ENCODE peak calls at places on chromosomes 16 and 17, in seven cellular contexts. One of them, this sample, is unnamed.

GRCh38 chr17:44219636-44220210 is at the start of gene UBTF:
- DNase-seq in stimulated activated naive CD4-positive, alpha-beta T cell: peak; percentile 88
- DNase-seq in NCI-H1417 treated with DMSO at 0.1 percent for 48 hours: peak; percentile 37
- DNase-seq in CMK: no peak
- DNase-seq in iris pigment epithelial cell: peak; percentile 57
- DNase-seq in NCI-H446 treated with DMSO at 0.1 percent for 48 hours: peak; percentile 38
- DNase-seq in nephron progenitor cell: peak; percentile 75
- DNase-seq in this sample: peak; percentile 63

GRCh38 chr16:73339821-73340220 is 291.9 kb upstream of the ZFHX3 start:
- DNase-seq in iris pigment epithelial cell: no peak
- DNase-seq in NCI-H446 treated with DMSO at 0.1 percent for 48 hours: no peak
- DNase-seq in nephron progenitor cell: no peak
- DNase-seq in CMK: no peak
- DNase-seq in NCI-H1417 treated with DMSO at 0.1 percent for 48 hours: no peak
- DNase-seq in stimulated activated naive CD4-positive, alpha-beta T cell: no peak
- DNase-seq in this sample: no peak

GRCh38 chr17:57407287-57408063 is 151.2 kb downstream of the MSI2 start:
- DNase-seq in NCI-H1417 treated with DMSO at 0.1 percent for 48 hours: no peak
- DNase-seq in iris pigment epithelial cell: no peak
- DNase-seq in stimulated activated naive CD4-positive, alpha-beta T cell: no peak
- DNase-seq in CMK: no peak
- DNase-seq in NCI-H446 treated with DMSO at 0.1 percent for 48 hours: no peak
- DNase-seq in nephron progenitor cell: peak; percentile 46
- DNase-seq in this sample: no peak

GRCh38 chr16:63363738-63364137 is 1327.5 kb upstream of the CDH8 start:
- DNase-seq in CMK: no peak
- DNase-seq in iris pigment epithelial cell: no peak
- DNase-seq in nephron progenitor cell: no peak
- DNase-seq in stimulated activated naive CD4-positive, alpha-beta T cell: no peak
- DNase-seq in NCI-H446 treated with DMSO at 0.1 percent for 48 hours: no peak
- DNase-seq in NCI-H1417 treated with DMSO at 0.1 percent for 48 hours: no peak
- DNase-seq in this sample: no peak

GRCh38 chr17:29931253-29931932 is 1.4 kb upstream of the SSH2 start:
- DNase-seq in NCI-H1417 treated with DMSO at 0.1 percent for 48 hours: peak; percentile 77
- DNase-seq in stimulated activated naive CD4-positive, alpha-beta T cell: peak; percentile 86
- DNase-seq in nephron progenitor cell: peak; percentile 57
- DNase-seq in iris pigment epithelial cell: peak; percentile 75
- DNase-seq in NCI-H446 treated with DMSO at 0.1 percent for 48 hours: peak; percentile 78
- DNase-seq in CMK: peak; percentile 60
- DNase-seq in this sample: peak; percentile 80

GRCh38 chr16:79171504-79172240 is 428.9 kb downstream of the MAF start:
- DNase-seq in NCI-H446 treated with DMSO at 0.1 percent for 48 hours: no peak
- DNase-seq in iris pigment epithelial cell: no peak
- DNase-seq in CMK: no peak
- DNase-seq in stimulated activated naive CD4-positive, alpha-beta T cell: no peak
- DNase-seq in NCI-H1417 treated with DMSO at 0.1 percent for 48 hours: peak; percentile 46
- DNase-seq in nephron progenitor cell: no peak
- DNase-seq in this sample: no peak

GRCh38 chr17:3529817-3530741 is 27.5 kb downstream of the TRPV3 start:
- DNase-seq in iris pigment epithelial cell: peak; percentile 43
- DNase-seq in stimulated activated naive CD4-positive, alpha-beta T cell: no peak
- DNase-seq in NCI-H1417 treated with DMSO at 0.1 percent for 48 hours: no peak
- DNase-seq in NCI-H446 treated with DMSO at 0.1 percent for 48 hours: no peak
- DNase-seq in CMK: no peak
- DNase-seq in nephron progenitor cell: no peak
- DNase-seq in this sample: peak; percentile 76

GRCh38 chr16:12833939-12834338 is 30.3 kb upstream of the CPPED1 start:
- DNase-seq in nephron progenitor cell: peak; percentile 6
- DNase-seq in NCI-H1417 treated with DMSO at 0.1 percent for 48 hours: no peak
- DNase-seq in CMK: no peak
- DNase-seq in stimulated activated naive CD4-positive, alpha-beta T cell: no peak
- DNase-seq in iris pigment epithelial cell: peak; percentile 11
- DNase-seq in NCI-H446 treated with DMSO at 0.1 percent for 48 hours: no peak
- DNase-seq in this sample: no peak

GRCh38 chr17:67312265-67312664 is 54.1 kb downstream of the PSMD12 start:
- DNase-seq in iris pigment epithelial cell: no peak
- DNase-seq in nephron progenitor cell: no peak
- DNase-seq in CMK: no peak
- DNase-seq in NCI-H1417 treated with DMSO at 0.1 percent for 48 hours: no peak
- DNase-seq in stimulated activated naive CD4-positive, alpha-beta T cell: no peak
- DNase-seq in NCI-H446 treated with DMSO at 0.1 percent for 48 hours: no peak
- DNase-seq in this sample: no peak

GRCh38 chr16:19095699-19096098 is 18.1 kb upstream of the ITPRIPL2 start:
- DNase-seq in CMK: no peak
- DNase-seq in stimulated activated naive CD4-positive, alpha-beta T cell: no peak
- DNase-seq in nephron progenitor cell: no peak
- DNase-seq in iris pigment epithelial cell: no peak
- DNase-seq in NCI-H1417 treated with DMSO at 0.1 percent for 48 hours: no peak
- DNase-seq in NCI-H446 treated with DMSO at 0.1 percent for 48 hours: no peak
- DNase-seq in this sample: no peak

GRCh38 chr17:58219789-58220183 is 731 bp upstream of the MKS1 start:
- DNase-seq in stimulated activated naive CD4-positive, alpha-beta T cell: no peak
- DNase-seq in NCI-H446 treated with DMSO at 0.1 percent for 48 hours: no peak
- DNase-seq in NCI-H1417 treated with DMSO at 0.1 percent for 48 hours: no peak
- DNase-seq in iris pigment epithelial cell: no peak
- DNase-seq in CMK: no peak
- DNase-seq in nephron progenitor cell: no peak
- DNase-seq in this sample: no peak

GRCh38 chr17:35423761-35424160 is 8.5 kb downstream of the SLFN12 start:
- DNase-seq in iris pigment epithelial cell: peak; percentile 30
- DNase-seq in stimulated activated naive CD4-positive, alpha-beta T cell: no peak
- DNase-seq in nephron progenitor cell: no peak
- DNase-seq in CMK: no peak
- DNase-seq in NCI-H1417 treated with DMSO at 0.1 percent for 48 hours: no peak
- DNase-seq in NCI-H446 treated with DMSO at 0.1 percent for 48 hours: no peak
- DNase-seq in this sample: peak; percentile 47

GRCh38 chr17:78709119-78709681 is 72.9 kb downstream of the CYTH1 start:
- DNase-seq in NCI-H446 treated with DMSO at 0.1 percent for 48 hours: no peak
- DNase-seq in nephron progenitor cell: no peak
- DNase-seq in iris pigment epithelial cell: no peak
- DNase-seq in NCI-H1417 treated with DMSO at 0.1 percent for 48 hours: no peak
- DNase-seq in CMK: no peak
- DNase-seq in stimulated activated naive CD4-positive, alpha-beta T cell: no peak
- DNase-seq in this sample: no peak

GRCh38 chr17:75610103-75610984 is 22.7 kb downstream of the MYO15B start:
- DNase-seq in iris pigment epithelial cell: no peak
- DNase-seq in CMK: no peak
- DNase-seq in NCI-H1417 treated with DMSO at 0.1 percent for 48 hours: no peak
- DNase-seq in nephron progenitor cell: no peak
- DNase-seq in NCI-H446 treated with DMSO at 0.1 percent for 48 hours: no peak
- DNase-seq in stimulated activated naive CD4-positive, alpha-beta T cell: no peak
- DNase-seq in this sample: no peak

GRCh38 chr16:56382901-56383355 is 42.4 kb downstream of the AMFR start:
- DNase-seq in CMK: no peak
- DNase-seq in NCI-H446 treated with DMSO at 0.1 percent for 48 hours: no peak
- DNase-seq in NCI-H1417 treated with DMSO at 0.1 percent for 48 hours: no peak
- DNase-seq in nephron progenitor cell: no peak
- DNase-seq in iris pigment epithelial cell: peak; percentile 40
- DNase-seq in stimulated activated naive CD4-positive, alpha-beta T cell: no peak
- DNase-seq in this sample: peak; percentile 22

GRCh38 chr17:81656118-81656743 is at the start of gene PDE6G:
- DNase-seq in stimulated activated naive CD4-positive, alpha-beta T cell: no peak
- DNase-seq in nephron progenitor cell: no peak
- DNase-seq in CMK: no peak
- DNase-seq in NCI-H446 treated with DMSO at 0.1 percent for 48 hours: no peak
- DNase-seq in NCI-H1417 treated with DMSO at 0.1 percent for 48 hours: no peak
- DNase-seq in iris pigment epithelial cell: no peak
- DNase-seq in this sample: no peak

GRCh38 chr16:15524966-15525365 is 90.6 kb downstream of the BMERB1 start:
- DNase-seq in NCI-H446 treated with DMSO at 0.1 percent for 48 hours: no peak
- DNase-seq in nephron progenitor cell: no peak
- DNase-seq in CMK: no peak
- DNase-seq in NCI-H1417 treated with DMSO at 0.1 percent for 48 hours: no peak
- DNase-seq in stimulated activated naive CD4-positive, alpha-beta T cell: no peak
- DNase-seq in iris pigment epithelial cell: no peak
- DNase-seq in this sample: no peak

GRCh38 chr16:31081428-31082351 is 7.1 kb downstream of the PRSS53 start:
- DNase-seq in NCI-H1417 treated with DMSO at 0.1 percent for 48 hours: no peak
- DNase-seq in iris pigment epithelial cell: no peak
- DNase-seq in CMK: no peak
- DNase-seq in stimulated activated naive CD4-positive, alpha-beta T cell: no peak
- DNase-seq in nephron progenitor cell: no peak
- DNase-seq in NCI-H446 treated with DMSO at 0.1 percent for 48 hours: no peak
- DNase-seq in this sample: no peak

GRCh38 chr17:44792276-44792675 is 33.5 kb downstream of the ADAM11 start:
- DNase-seq in iris pigment epithelial cell: peak; percentile 57
- DNase-seq in NCI-H446 treated with DMSO at 0.1 percent for 48 hours: no peak
- DNase-seq in nephron progenitor cell: no peak
- DNase-seq in CMK: no peak
- DNase-seq in NCI-H1417 treated with DMSO at 0.1 percent for 48 hours: no peak
- DNase-seq in stimulated activated naive CD4-positive, alpha-beta T cell: no peak
- DNase-seq in this sample: peak; percentile 36

GRCh38 chr17:75065562-75066151 is 18.6 kb downstream of the KCTD2 start:
- DNase-seq in NCI-H1417 treated with DMSO at 0.1 percent for 48 hours: no peak
- DNase-seq in nephron progenitor cell: no peak
- DNase-seq in CMK: no peak
- DNase-seq in iris pigment epithelial cell: peak; percentile 57
- DNase-seq in NCI-H446 treated with DMSO at 0.1 percent for 48 hours: no peak
- DNase-seq in stimulated activated naive CD4-positive, alpha-beta T cell: no peak
- DNase-seq in this sample: no peak

GRCh38 chr16:9465150-9465549 is 373.7 kb downstream of the HAPSTR1 start:
- DNase-seq in NCI-H446 treated with DMSO at 0.1 percent for 48 hours: no peak
- DNase-seq in iris pigment epithelial cell: no peak
- DNase-seq in NCI-H1417 treated with DMSO at 0.1 percent for 48 hours: no peak
- DNase-seq in nephron progenitor cell: no peak
- DNase-seq in stimulated activated naive CD4-positive, alpha-beta T cell: no peak
- DNase-seq in CMK: no peak
- DNase-seq in this sample: no peak

GRCh38 chr16:66741131-66741900 is 10.1 kb downstream of the DYNC1LI2 start:
- DNase-seq in nephron progenitor cell: no peak
- DNase-seq in NCI-H446 treated with DMSO at 0.1 percent for 48 hours: peak; percentile 68
- DNase-seq in NCI-H1417 treated with DMSO at 0.1 percent for 48 hours: no peak
- DNase-seq in iris pigment epithelial cell: peak; percentile 94
- DNase-seq in stimulated activated naive CD4-positive, alpha-beta T cell: no peak
- DNase-seq in CMK: no peak
- DNase-seq in this sample: peak; percentile 94

GRCh38 chr16:86515780-86516617 is 5.7 kb downstream of the FOXF1 start:
- DNase-seq in stimulated activated naive CD4-positive, alpha-beta T cell: no peak
- DNase-seq in NCI-H446 treated with DMSO at 0.1 percent for 48 hours: no peak
- DNase-seq in iris pigment epithelial cell: peak; percentile 60
- DNase-seq in CMK: no peak
- DNase-seq in nephron progenitor cell: no peak
- DNase-seq in NCI-H1417 treated with DMSO at 0.1 percent for 48 hours: no peak
- DNase-seq in this sample: peak; percentile 69

GRCh38 chr17:81085420-81085911 is 50.5 kb downstream of the BAIAP2 start:
- DNase-seq in nephron progenitor cell: no peak
- DNase-seq in NCI-H446 treated with DMSO at 0.1 percent for 48 hours: no peak
- DNase-seq in stimulated activated naive CD4-positive, alpha-beta T cell: no peak
- DNase-seq in CMK: no peak
- DNase-seq in NCI-H1417 treated with DMSO at 0.1 percent for 48 hours: no peak
- DNase-seq in iris pigment epithelial cell: no peak
- DNase-seq in this sample: no peak

GRCh38 chr16:73978407-73978784 is 318.2 kb upstream of the PSMD7 start:
- DNase-seq in CMK: no peak
- DNase-seq in stimulated activated naive CD4-positive, alpha-beta T cell: no peak
- DNase-seq in NCI-H446 treated with DMSO at 0.1 percent for 48 hours: no peak
- DNase-seq in iris pigment epithelial cell: no peak
- DNase-seq in nephron progenitor cell: no peak
- DNase-seq in NCI-H1417 treated with DMSO at 0.1 percent for 48 hours: no peak
- DNase-seq in this sample: no peak